ENCODE peak calls at places on chromosomes 7 and 10, in four cellular contexts. R, I, O and H are unnamed samples.
A peak's percentile ranks its signal among the peaks of the same experiment; 100 is the strongest.

GRCh38 chr7:74372511-74373111 is 81.1 kb upstream of the GTF2IRD1 start:
- DNase-seq in O (no peak), I (no peak), R (no peak), H (peak; percentile 48)

GRCh38 chr7:30225863-30226361 is 58.5 kb upstream of the ZNRF2 start:
- DNase-seq in I (no peak), R (no peak), O (no peak), H (no peak)

GRCh38 chr10:61463035-61463909 is 10.1 kb upstream of the TMEM26 start:
- DNase-seq in I (no peak), R (no peak), O (no peak), H (no peak)

GRCh38 chr7:46696741-46697140 is 775.7 kb upstream of the IGFBP3 start:
- DNase-seq in R (no peak), I (no peak), O (no peak), H (no peak)

GRCh38 chr7:140810830-140811556 is 113.7 kb downstream of the BRAF start:
- DNase-seq in R (peak; percentile 87), O (peak; percentile 76), I (peak; percentile 52), H (peak; percentile 52)

GRCh38 chr10:14971867-14972448 is 12.8 kb downstream of the MEIG1 start:
- DNase-seq in O (no peak), R (peak; percentile 53), I (no peak), H (peak; percentile 61)

GRCh38 chr7:139044813-139045794 is 9.3 kb upstream of the ZC3HAV1L start:
- DNase-seq in R (peak; percentile 38), I (no peak), O (no peak), H (no peak)

GRCh38 chr10:133481657-133482056 is 27.9 kb downstream of the SCART1 start:
- DNase-seq in I (no peak), O (no peak), R (no peak), H (no peak)

GRCh38 chr7:106216517-106217088 is 68.2 kb downstream of the NAMPT start:
- DNase-seq in R (peak; percentile 91), O (no peak), I (peak; percentile 75), H (no peak)

GRCh38 chr10:73910401-73910763 is 550 bp upstream of the PLAU start:
- DNase-seq in R (peak; percentile 64), I (no peak), O (peak; percentile 65), H (no peak)

GRCh38 chr10:122264442-122264841 is 6.7 kb upstream of the BTBD16 start:
- DNase-seq in R (no peak), O (peak; percentile 20), I (no peak), H (no peak)

GRCh38 chr10:4344544-4344994 is 481.4 kb upstream of the AKR1E2 start:
- DNase-seq in I (peak; percentile 69), O (no peak), R (no peak), H (no peak)

GRCh38 chr7:96527133-96527827 is 182.4 kb downstream of the SEM1 start:
- DNase-seq in R (no peak), I (no peak), O (no peak), H (no peak)

GRCh38 chr7:96532428-96532922 is 177.2 kb downstream of the SEM1 start:
- DNase-seq in R (no peak), I (no peak), O (no peak), H (no peak)

GRCh38 chr7:96521068-96521629 is 188.5 kb downstream of the SEM1 start:
- DNase-seq in I (no peak), O (no peak), R (no peak), H (no peak)

GRCh38 chr7:96526492-96526891 is 183.2 kb downstream of the SEM1 start:
- DNase-seq in I (no peak), R (no peak), O (no peak), H (no peak)
- TF ChIP-seq HMGXB4 in I (no peak), R (no peak), O (no peak), H (no peak)

GRCh38 chr7:156820445-156821063 is 72.4 kb downstream of the LMBR1 start:
- DNase-seq in O (no peak), R (no peak), I (no peak), H (no peak)

GRCh38 chr7:156827587-156828203 is 65.3 kb downstream of the LMBR1 start:
- DNase-seq in I (peak; percentile 25), R (peak; percentile 43), O (no peak), H (no peak)

GRCh38 chr7:156819733-156820295 is 73.2 kb downstream of the LMBR1 start:
- DNase-seq in R (peak; percentile 65), I (no peak), O (no peak), H (no peak)

GRCh38 chr7:156818133-156818532 is 74.8 kb downstream of the LMBR1 start:
- DNase-seq in R (no peak), I (no peak), O (peak; percentile 58), H (no peak)

DNA sequence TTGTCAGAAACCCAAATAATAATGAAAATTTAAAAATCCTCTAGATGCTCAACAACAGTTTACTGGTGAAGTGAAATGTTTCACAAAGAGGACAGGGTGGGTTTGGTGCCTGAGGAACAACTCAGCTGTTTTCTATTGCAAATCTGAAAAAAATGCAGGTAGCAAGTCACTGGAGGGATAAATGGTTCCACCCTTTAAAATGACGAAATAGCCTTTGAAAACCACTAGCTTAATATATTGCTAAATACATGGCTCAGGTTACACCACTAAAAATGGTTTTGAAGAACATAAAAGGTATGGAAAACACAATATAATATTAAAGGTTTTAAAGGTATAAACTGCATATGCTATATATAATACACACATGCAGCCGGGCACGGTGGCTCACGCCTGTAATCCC is 69.5 kb downstream of the LMBR1 start:
- DNase-seq in R (no peak), O (no peak), I (no peak), H (no peak)
- TF ChIP-seq HMGXB4 in R (no peak), O (no peak), I (no peak), H (no peak)

GRCh38 chr10:103547391-103547946 is 54.0 kb downstream of the NEURL1 start:
- DNase-seq in O (no peak), R (peak; percentile 17), I (no peak), H (no peak)
- TF ChIP-seq HMGXB4 in O (no peak), R (no peak), I (no peak), H (no peak)

DNA sequence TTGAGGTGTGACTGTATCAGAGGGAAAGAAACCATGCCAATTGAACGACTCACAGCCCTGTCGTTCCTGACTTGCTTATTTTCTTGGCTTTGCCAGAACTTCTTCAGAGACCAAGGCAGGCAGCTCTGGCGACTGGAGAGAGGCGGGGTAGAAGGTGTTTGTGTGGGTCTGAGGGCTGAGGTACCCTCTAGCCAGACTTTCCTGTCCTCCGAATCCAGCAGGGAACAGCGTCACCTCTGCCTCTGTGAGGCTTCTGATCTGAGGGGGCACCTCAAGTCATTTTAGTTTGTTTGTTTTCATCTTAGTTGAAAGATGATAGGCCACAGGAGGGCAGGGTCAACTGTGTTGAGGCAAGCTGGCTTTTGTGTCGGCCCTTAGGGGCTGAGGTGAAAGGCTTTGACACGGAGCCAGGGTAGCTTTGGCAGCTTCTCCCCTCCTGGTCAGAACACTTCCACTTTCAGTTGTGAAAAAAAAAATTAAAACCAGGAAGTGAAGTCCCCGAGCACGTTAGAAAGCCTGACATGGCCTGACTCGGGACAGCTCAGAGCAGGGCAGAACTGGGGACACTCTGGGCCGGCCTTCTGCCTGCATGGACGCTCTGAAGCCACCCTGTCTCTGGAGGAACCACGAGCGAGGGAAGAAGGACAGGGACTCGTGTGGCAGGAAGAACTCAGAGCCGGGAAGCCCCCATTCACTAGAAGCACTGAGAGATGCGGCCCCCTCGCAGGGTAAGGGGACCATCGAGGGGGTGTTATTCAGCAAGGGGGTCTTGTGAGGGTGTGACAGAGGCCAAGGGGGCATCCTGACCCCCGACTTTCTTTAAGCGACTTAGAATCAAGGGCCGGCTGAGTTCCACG is 2.0 kb downstream of the ACSL5 start:
- DNase-seq in O (peak; percentile 56), R (no peak), I (no peak), H (no peak)
- TF ChIP-seq HMGXB4 in O (no peak), R (no peak), I (no peak), H (no peak)

GRCh38 chr10:47165711-47166404 is 134.1 kb upstream of the GDF10 start:
- DNase-seq in I (no peak), O (no peak), R (no peak), H (no peak)
- TF ChIP-seq HMGXB4 in I (no peak), O (no peak), R (no peak), H (no peak)

GRCh38 chr7:27709137-27710075 is 30.6 kb upstream of the TAX1BP1 start:
- DNase-seq in R (no peak), O (no peak), I (no peak), H (no peak)
- TF ChIP-seq HMGXB4 in R (no peak), O (no peak), I (no peak), H (no peak)

GRCh38 chr10:112374724-112375541 is 1.0 kb downstream of the ACSL5 start:
- DNase-seq in O (peak; percentile 59), R (no peak), I (no peak), H (no peak)
- TF ChIP-seq HMGXB4 in O (no peak), R (no peak), I (no peak), H (no peak)

GRCh38 chr7:68733219-68734143 is 864.8 kb upstream of the AUTS2 start:
- DNase-seq in I (peak; percentile 38), R (no peak), O (no peak), H (no peak)

GRCh38 chr7:68729361-68729760 is 868.9 kb upstream of the AUTS2 start:
- DNase-seq in I (no peak), R (no peak), O (no peak), H (no peak)

GRCh38 chr7:68734431-68734830 is 863.8 kb upstream of the AUTS2 start:
- DNase-seq in R (no peak), O (no peak), I (no peak), H (no peak)

GRCh38 chr7:68730194-68730593 is 868.1 kb upstream of the AUTS2 start:
- DNase-seq in R (no peak), O (peak; percentile 6), I (peak; percentile 25), H (no peak)

DNA sequence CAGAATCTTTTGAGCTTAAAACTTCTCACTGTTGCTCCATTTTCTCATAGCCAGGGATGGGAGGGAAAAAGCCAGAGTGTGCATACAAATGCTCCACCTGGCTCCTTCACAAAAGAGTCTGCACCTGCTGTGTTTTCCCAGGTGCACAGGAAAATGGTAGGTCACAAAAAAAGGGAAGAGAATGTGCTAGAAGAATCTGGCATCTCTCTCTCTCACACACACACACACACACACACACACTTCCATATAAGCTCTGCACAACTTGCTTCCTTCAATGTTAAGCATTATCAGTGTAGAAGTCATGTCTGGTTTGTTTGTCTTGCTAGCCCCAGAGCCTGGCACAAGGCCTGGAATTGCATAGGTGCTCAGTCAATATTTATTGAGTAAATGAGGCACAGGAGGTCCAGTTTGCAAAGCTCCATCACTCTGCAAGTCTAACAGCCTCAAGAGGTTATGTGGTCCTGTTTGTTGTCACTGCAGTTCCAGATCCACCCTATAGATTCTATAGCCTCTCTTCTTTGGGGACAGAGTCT is 867.3 kb upstream of the AUTS2 start:
- DNase-seq in O (peak; percentile 10), I (no peak), R (no peak), H (no peak)
- TF ChIP-seq HMGXB4 in O (no peak), I (no peak), R (no peak), H (no peak)